ENCODE peak calls at places on chromosomes 7 and 10, in five cellular contexts. F is EH, Y is amniotic stem cell, S is mesothelial cell of epicardium, U is left ventricle myocardium inferior. I is an unnamed sample.
A peak's percentile ranks its signal among the peaks of the same experiment; 100 is the strongest.

GRCh38 chr10:101974091-101974799 is 81.7 kb downstream of the ARMH3 start:
- DNase-seq in F (peak; percentile 66), Y (no peak), S (no peak), U (no peak), I (no peak)

GRCh38 chr7:27605689-27606269 is 56.9 kb downstream of the HIBADH start:
- DNase-seq in F (peak; percentile 60), Y (no peak), S (no peak), U (no peak), I (no peak)

GRCh38 chr10:29881336-29881751 is 178.0 kb downstream of the JCAD start:
- DNase-seq in F (no peak), Y (no peak), S (no peak), U (peak; percentile 33), I (no peak)

GRCh38 chr10:1736180-1736971 is 949 bp downstream of the ADARB2 start:
- DNase-seq in F (no peak), Y (no peak), S (no peak), U (no peak), I (no peak)

GRCh38 chr10:116961305-116962251 is 43.4 kb downstream of the SHTN1 start:
- DNase-seq in F (no peak), Y (no peak), S (no peak), U (no peak), I (no peak)

GRCh38 chr7:27962250-27962649 is 218.3 kb downstream of the JAZF1 start:
- DNase-seq in F (peak; percentile 31), Y (no peak), S (no peak), U (no peak), I (no peak)

GRCh38 chr7:33334349-33334748 is 205.0 kb downstream of the BBS9 start:
- DNase-seq in F (peak; percentile 18), Y (no peak), S (no peak), U (no peak), I (no peak)

GRCh38 chr7:76133164-76133775 is 68.4 kb upstream of the SRRM3 start:
- DNase-seq in F (peak; percentile 18), Y (no peak), S (no peak), U (no peak), I (no peak)

GRCh38 chr7:24793982-24794648 is 36.9 kb upstream of the GSDME start:
- DNase-seq in F (no peak), Y (no peak), S (no peak), U (no peak), I (no peak)

GRCh38 chr10:14282271-14282670 is 48.5 kb downstream of the FRMD4A start:
- DNase-seq in F (peak; percentile 63), Y (no peak), S (no peak), U (no peak), I (no peak)

GRCh38 chr7:109986701-109987100 is 1104.2 kb upstream of the LRRN3 start:
- DNase-seq in F (no peak), Y (no peak), S (no peak), U (no peak), I (no peak)

GRCh38 chr7:107130487-107131220 is 38.1 kb upstream of the HBP1 start:
- DNase-seq in F (peak; percentile 14), Y (no peak), S (no peak), U (no peak), I (no peak)

I was measured in D721Med.